ENCODE peak calls at places on chromosome 17, in seven cellular contexts. J is SJCRH30, X is heart right ventricle, O is stomach, G is MM.1S, M is upper lobe of right lung, W is BE2C. H is an unnamed sample.

GRCh38 chr17:75828051-75828400 is 16.2 kb downstream of the UNC13D start:
- DNase-seq in O (no peak), W (no peak), G (no peak), X (no peak), J (no peak), M (no peak), H (no peak)

GRCh38 chr17:39094607-39095308 is 56.7 kb downstream of the PLXDC1 start:
- DNase-seq in W (no peak), G (no peak), X (no peak), O (no peak), M (no peak), J (no peak), H (peak; percentile 80)

GRCh38 chr17:70230883-70231282 is 61.6 kb downstream of the KCNJ2 start:
- DNase-seq in J (no peak), W (no peak), X (no peak), O (no peak), M (no peak), G (no peak), H (no peak)

GRCh38 chr17:20172378-20172775 is 163.2 kb downstream of the SPECC1 start:
- DNase-seq in O (no peak), W (no peak), G (no peak), M (no peak), J (no peak), X (no peak), H (no peak)

GRCh38 chr17:68849673-68850260 is 105.4 kb downstream of the ABCA8 start:
- DNase-seq in X (no peak), M (no peak), G (no peak), J (no peak), O (no peak), W (no peak), H (no peak)

GRCh38 chr17:61351745-61352407 is 47.8 kb upstream of the TBX2 start:
- DNase-seq in X (no peak), M (no peak), J (peak; percentile 67), W (no peak), G (no peak), O (no peak), H (no peak)

GRCh38 chr17:17921192-17922082 is 50.8 kb downstream of the TOM1L2 start:
- DNase-seq in J (peak; percentile 95), O (no peak), X (no peak), M (no peak), W (no peak), G (no peak), H (no peak)

GRCh38 chr17:79482719-79483118 is 128.1 kb downstream of the RBFOX3 start:
- DNase-seq in G (no peak), M (no peak), J (no peak), W (no peak), O (no peak), X (no peak), H (no peak)

GRCh38 chr17:14513835-14514234 is 213.0 kb downstream of the HS3ST3B1 start:
- DNase-seq in W (no peak), J (no peak), X (no peak), O (no peak), M (no peak), G (no peak), H (no peak)

GRCh38 chr17:45261577-45262515 is at the start of gene SPATA32:
- DNase-seq in J (no peak), O (peak; percentile 73), X (peak; percentile 71), W (peak; percentile 37), G (no peak), M (peak; percentile 87), H (peak; percentile 85)

GRCh38 chr17:17146791-17147406 is 59.2 kb downstream of the PLD6 start:
- DNase-seq in X (peak; percentile 48), O (no peak), M (no peak), W (peak; percentile 18), G (peak; percentile 14), J (peak; percentile 52), H (no peak)

GRCh38 chr17:20228410-20228809 is 219.3 kb downstream of the SPECC1 start:
- DNase-seq in J (no peak), O (no peak), X (no peak), W (no peak), G (no peak), M (no peak), H (no peak)

GRCh38 chr17:34517406-34517805 is 62.0 kb upstream of the TMEM132E start:
- DNase-seq in X (no peak), O (no peak), G (no peak), M (no peak), J (no peak), W (no peak), H (no peak)

GRCh38 chr17:45414997-45415881 is 17.4 kb downstream of the ARHGAP27 start:
- DNase-seq in X (no peak), G (no peak), J (no peak), O (no peak), M (no peak), W (no peak), H (peak; percentile 78)

GRCh38 chr17:66091440-66092080 is 100.4 kb downstream of the CEP112 start:
- DNase-seq in W (no peak), J (no peak), M (no peak), X (no peak), O (no peak), G (no peak), H (no peak)

GRCh38 chr17:79669861-79670260 is 59.0 kb upstream of the RBFOX3 start:
- DNase-seq in M (no peak), J (no peak), X (no peak), G (no peak), W (no peak), O (no peak), H (no peak)

GRCh38 chr17:1947229-1947742 is 77.8 kb downstream of the RTN4RL1 start:
- DNase-seq in W (peak; percentile 69), O (peak; percentile 32), X (peak; percentile 69), G (no peak), M (no peak), J (peak; percentile 72), H (no peak)

GRCh38 chr17:49482144-49482817 is 12.8 kb upstream of the NGFR start:
- DNase-seq in G (no peak), J (no peak), O (no peak), M (no peak), W (no peak), X (no peak), H (peak; percentile 18)

GRCh38 chr17:7340179-7340578 is 3.9 kb downstream of the ACAP1 start:
- DNase-seq in J (no peak), G (no peak), O (no peak), W (no peak), X (no peak), M (no peak), H (no peak)

DNA sequence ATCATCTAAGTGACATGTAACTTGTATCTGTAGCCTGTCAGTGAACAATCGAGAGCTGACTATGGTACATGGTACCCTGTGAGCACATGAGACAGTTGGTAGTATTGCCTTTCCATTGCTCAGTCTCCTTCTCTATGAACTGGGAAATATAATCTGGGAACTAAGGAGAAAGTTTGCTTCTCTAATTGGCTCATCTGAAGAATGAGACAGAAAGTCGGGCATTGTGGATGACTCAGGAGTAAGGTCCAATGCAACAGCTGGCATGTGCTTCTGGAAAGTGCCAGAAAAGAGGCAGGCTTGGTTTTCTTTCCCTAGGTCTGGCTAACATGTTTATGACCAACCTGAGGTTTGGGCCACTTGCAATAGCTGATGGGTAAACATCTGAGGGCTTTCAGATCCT is 51.9 kb downstream of the ZZEF1 start:
- DNase-seq in M (no peak), G (no peak), X (no peak), J (no peak), W (no peak), O (no peak), H (no peak)
- H3K36me3 ChIP-seq in M (peaks cover 93% of the 10 kb centered on the region), G (peaks cover 15% of the 10 kb centered on the region), X (peaks cover 95% of the 10 kb centered on the region), J (peaks cover 7% of the 10 kb centered on the region), W (no peaks in the 10 kb centered on the region), O (peaks cover 97% of the 10 kb centered on the region), H (peaks cover 60% of the 10 kb centered on the region)

DNA sequence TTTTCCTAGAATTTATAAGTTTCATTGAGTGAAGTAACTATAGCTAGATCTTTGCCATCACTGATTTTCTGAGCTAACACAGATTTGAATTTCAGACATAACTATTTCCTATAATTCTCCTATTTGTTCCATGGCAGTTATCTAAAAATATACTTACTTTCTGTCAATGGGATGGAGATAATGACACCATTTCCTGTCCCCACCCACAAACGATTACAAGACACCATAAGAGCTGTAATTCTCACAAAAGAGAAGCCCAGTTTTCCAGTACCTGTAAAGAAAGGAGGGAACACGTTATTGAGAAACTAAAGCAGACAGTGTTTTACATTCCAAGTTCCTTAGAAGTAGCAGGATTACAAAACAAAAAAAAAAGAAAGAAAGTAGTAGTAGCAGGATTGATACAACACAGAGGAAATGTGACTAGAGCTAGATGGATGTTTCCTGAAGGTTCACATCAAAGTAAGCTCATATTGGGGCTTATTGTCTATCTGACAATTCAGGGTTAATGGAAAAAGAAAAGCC is 110.9 kb upstream of the TOB1 start:
- DNase-seq in J (no peak), G (no peak), M (no peak), O (no peak), W (no peak), X (no peak), H (no peak)
- H3K36me3 ChIP-seq in J (peaks cover 4% of the 10 kb centered on the region), G (peaks cover 7% of the 10 kb centered on the region), M (peaks cover 94% of the 10 kb centered on the region), O (peaks cover 77% of the 10 kb centered on the region), W (peaks cover 32% of the 10 kb centered on the region), X (peaks cover 100% of the 10 kb centered on the region), H (peaks cover 44% of the 10 kb centered on the region)

GRCh38 chr17:82083533-82084359 is 14.3 kb downstream of the FASN start:
- DNase-seq in O (no peak), G (no peak), X (no peak), W (no peak), M (no peak), J (no peak), H (no peak)

GRCh38 chr17:82085931-82086764 is 11.9 kb downstream of the FASN start:
- DNase-seq in G (no peak), W (no peak), X (peak; percentile 8), O (no peak), J (no peak), M (no peak), H (no peak)

GRCh38 chr17:82085031-82085861 is 12.8 kb downstream of the FASN start:
- DNase-seq in W (no peak), O (no peak), J (no peak), X (peak; percentile 7), M (no peak), G (no peak), H (no peak)

GRCh38 chr17:82083009-82083408 is 15.0 kb downstream of the FASN start:
- DNase-seq in O (no peak), G (no peak), J (no peak), X (no peak), W (no peak), M (no peak), H (no peak)

DNA sequence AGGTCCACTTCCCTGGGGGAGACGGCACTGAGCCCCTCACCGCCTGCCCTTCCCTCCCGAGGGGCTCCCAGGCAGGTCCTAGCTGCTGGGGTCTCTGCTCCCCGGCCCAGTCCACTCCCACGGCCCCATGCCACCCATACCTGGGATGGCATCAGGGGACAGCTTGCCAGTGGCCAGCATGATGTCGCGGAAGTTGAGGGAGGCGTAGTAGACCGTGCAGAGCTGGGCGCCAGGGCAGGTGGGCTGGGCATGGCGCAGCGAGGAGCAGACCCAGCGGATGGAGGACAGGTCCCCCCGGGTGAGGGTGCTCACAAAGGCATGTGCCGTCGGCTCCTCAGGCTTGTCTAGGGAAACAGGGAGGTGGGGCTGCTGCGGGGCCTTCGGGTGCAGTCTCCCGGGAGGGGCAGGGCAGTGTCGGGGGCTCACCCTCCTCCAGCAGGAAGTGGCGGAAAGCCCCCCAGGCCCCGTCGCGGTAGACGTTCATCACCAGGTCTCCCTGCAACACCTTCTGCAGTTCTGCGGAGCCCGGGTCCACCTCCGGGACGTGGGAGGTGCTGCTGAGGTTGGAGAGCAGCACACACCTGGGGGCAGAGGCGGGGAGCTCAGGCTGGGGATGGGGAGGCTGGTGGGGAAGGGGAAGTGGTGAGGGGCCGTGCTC is 13.5 kb downstream of the FASN start:
- DNase-seq in W (no peak), O (no peak), M (no peak), X (peak; percentile 12), G (no peak), J (no peak), H (no peak)
- H3K36me3 ChIP-seq in W (peaks cover 97% of the 10 kb centered on the region), O (peaks cover 100% of the 10 kb centered on the region), M (peaks cover 98% of the 10 kb centered on the region), X (peaks cover 97% of the 10 kb centered on the region), G (peaks cover 18% of the 10 kb centered on the region), J (peaks cover 98% of the 10 kb centered on the region), H (peaks cover 4% of the 10 kb centered on the region)

GRCh38 chr17:67460097-67460496 is 83.0 kb downstream of the PITPNC1 start:
- DNase-seq in O (no peak), X (no peak), M (peak; percentile 17), J (no peak), G (no peak), W (no peak), H (no peak)
- H3K36me3 ChIP-seq in O (peaks cover 4% of the 10 kb centered on the region), X (no peaks in the 10 kb centered on the region), M (no peaks in the 10 kb centered on the region), J (no peaks in the 10 kb centered on the region), G (no peaks in the 10 kb centered on the region), W (no peaks in the 10 kb centered on the region), H (no peaks in the 10 kb centered on the region)

H was measured in kidney.